ENCODE peak calls at places on chromosome 7, in eight cellular contexts. N is MM.1S, E is GM23248, B is PC-3, I is SK-N-SH, T is HCT116, Q is hepatocyte, R is GM23338. A is an unnamed sample. For H3K9me2, the result is how much of the 10 kb centered on the place peaks cover.

GRCh38 chr7:2688409-2689342 is 674 bp downstream of the AMZ1 start:
- DNase-seq in N (peak), E (peak), B (no peak), I (peak), T (no peak), Q (no peak), R (no peak), A (no peak)

GRCh38 chr7:155962191-155962967 is 150.1 kb upstream of the SHH start:
- DNase-seq in N (no peak), E (peak), B (peak), I (no peak), T (peak), Q (no peak), R (no peak), A (no peak)

GRCh38 chr7:105618016-105618296 is 36.7 kb upstream of the EFCAB10 start:
- DNase-seq in N (no peak), E (no peak), B (no peak), I (no peak), T (no peak), Q (no peak), R (no peak), A (no peak)

GRCh38 chr7:142496545-142496991 is 238.7 kb upstream of the PRSS58 start:
- DNase-seq in N (peak), E (peak), B (peak), I (peak), T (peak), Q (peak), R (peak), A (peak)

GRCh38 chr7:95822717-95823116 is 50.4 kb downstream of the DYNC1I1 start:
- DNase-seq in N (no peak), E (no peak), B (no peak), I (no peak), T (no peak), Q (no peak), R (no peak), A (no peak)

GRCh38 chr7:134547738-134548054 is 1.2 kb upstream of the AKR1B15 start:
- DNase-seq in N (peak), E (peak), B (peak), I (no peak), T (no peak), Q (peak), R (no peak), A (no peak)

GRCh38 chr7:4729266-4729665 is 46.2 kb upstream of the AP5Z1 start:
- DNase-seq in N (no peak), E (no peak), B (no peak), I (no peak), T (no peak), Q (no peak), R (no peak), A (no peak)

GRCh38 chr7:48384180-48384752 is 213.0 kb downstream of the ABCA13 start:
- DNase-seq in N (no peak), E (no peak), B (no peak), I (no peak), T (no peak), Q (no peak), R (no peak), A (no peak)

GRCh38 chr7:129827467-129827990 is 125.2 kb downstream of the UBE2H start:
- DNase-seq in N (no peak), E (no peak), B (no peak), I (no peak), T (no peak), Q (no peak), R (no peak), A (no peak)

GRCh38 chr7:7959979-7960670 is 8.5 kb upstream of the GLCCI1 start:
- DNase-seq in N (peak), E (no peak), B (no peak), I (no peak), T (no peak), Q (no peak), R (no peak), A (peak)

GRCh38 chr7:7957513-7957912 is 11.1 kb upstream of the GLCCI1 start:
- DNase-seq in N (no peak), E (no peak), B (peak), I (no peak), T (no peak), Q (no peak), R (no peak), A (no peak)

GRCh38 chr7:7953761-7954160 is 14.8 kb upstream of the GLCCI1 start:
- DNase-seq in N (no peak), E (no peak), B (no peak), I (no peak), T (no peak), Q (no peak), R (no peak), A (no peak)

DNA sequence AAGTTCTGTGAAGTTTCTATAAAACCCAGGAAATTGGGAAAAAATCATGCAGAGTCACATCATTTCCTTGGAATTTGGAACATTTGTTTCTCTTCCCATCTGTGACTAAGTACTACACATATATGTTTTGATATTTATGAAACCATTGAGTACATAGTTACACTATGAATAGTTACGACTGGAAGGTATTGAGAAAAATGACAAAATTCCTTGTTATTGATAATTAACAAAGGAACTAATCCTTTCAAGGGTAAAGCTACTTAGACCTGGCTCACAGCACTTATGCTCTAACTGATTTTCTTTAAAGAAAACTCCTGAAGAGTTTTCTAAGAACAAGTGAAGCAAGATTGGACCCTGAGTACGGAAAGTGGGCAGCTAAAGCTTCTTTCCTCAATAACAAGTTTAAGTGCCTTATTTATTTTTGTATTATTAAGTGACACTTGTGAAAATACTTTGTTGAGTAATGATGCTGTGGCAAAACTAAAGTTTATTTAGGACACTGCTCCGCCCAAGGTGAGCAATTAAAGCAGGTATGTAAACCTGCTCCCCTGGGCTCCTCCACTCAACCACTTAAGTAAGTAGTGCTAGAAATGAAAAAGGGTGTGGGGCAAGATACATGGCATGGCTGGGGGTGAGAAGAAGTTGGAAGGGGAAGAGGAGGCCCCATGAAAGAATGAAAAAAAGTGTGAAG is 11.9 kb upstream of the GLCCI1 start:
- DNase-seq in N (no peak), E (peak), B (peak), I (no peak), T (no peak), Q (no peak), R (no peak), A (no peak)
- H3K9me2 ChIP-seq in N (under half), E (under half), B (under half), I (under half), T (under half), Q (under half), R (under half), A (under half)

GRCh38 chr7:37318541-37318940 is 130.1 kb downstream of the ELMO1 start:
- DNase-seq in N (no peak), E (no peak), B (no peak), I (no peak), T (no peak), Q (no peak), R (no peak), A (no peak)

GRCh38 chr7:37315752-37316711 is 132.6 kb downstream of the ELMO1 start:
- DNase-seq in N (no peak), E (no peak), B (no peak), I (no peak), T (no peak), Q (peak), R (no peak), A (no peak)

GRCh38 chr7:37311282-37311868 is 137.3 kb downstream of the ELMO1 start:
- DNase-seq in N (no peak), E (peak), B (no peak), I (no peak), T (no peak), Q (peak), R (no peak), A (no peak)

GRCh38 chr7:37310322-37311080 is 138.2 kb downstream of the ELMO1 start:
- DNase-seq in N (no peak), E (no peak), B (no peak), I (no peak), T (no peak), Q (no peak), R (no peak), A (peak)

DNA sequence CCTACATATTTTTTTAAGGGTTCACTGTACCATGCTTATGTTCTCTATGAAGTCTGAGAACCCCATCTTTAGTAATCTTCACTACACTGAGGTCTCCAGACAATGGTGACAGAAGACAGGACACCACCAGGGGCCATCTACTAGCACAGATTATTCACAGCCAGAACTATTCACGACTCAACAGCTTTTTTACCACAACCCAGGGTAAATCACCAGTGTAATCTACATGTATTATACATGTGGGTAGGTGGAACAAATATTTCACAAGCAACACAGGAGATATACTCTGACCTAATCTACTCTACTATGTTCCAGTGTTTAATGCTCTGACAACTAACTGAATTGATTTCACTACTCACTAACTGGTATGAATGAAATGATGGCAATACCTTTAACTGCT is 136.1 kb downstream of the ELMO1 start:
- DNase-seq in N (no peak), E (no peak), B (no peak), I (no peak), T (no peak), Q (no peak), R (no peak), A (no peak)
- H3K27ac ChIP-seq in N (no peak), E (no peak), B (no peak), I (no peak), T (no peak), Q (peak), R (no peak), A (no peak)

GRCh38 chr7:128122577-128123290 is 91.5 kb upstream of the LRRC4 start:
- DNase-seq in N (no peak), E (no peak), B (no peak), I (no peak), T (no peak), Q (no peak), R (no peak), A (no peak)
- H3K4me2 ChIP-seq in N (no peak), E (no peak), B (no peak), I (no peak), T (no peak), Q (no peak), R (no peak), A (no peak)

GRCh38 chr7:1361756-1362125 is 97.5 kb downstream of the MICALL2 start:
- DNase-seq in N (no peak), E (no peak), B (no peak), I (peak), T (no peak), Q (no peak), R (no peak), A (no peak)

GRCh38 chr7:1359051-1359400 is 100.2 kb downstream of the MICALL2 start:
- DNase-seq in N (no peak), E (no peak), B (no peak), I (peak), T (no peak), Q (no peak), R (no peak), A (no peak)

GRCh38 chr7:1359681-1360485 is 99.4 kb downstream of the MICALL2 start:
- DNase-seq in N (no peak), E (no peak), B (no peak), I (no peak), T (no peak), Q (no peak), R (no peak), A (no peak)

GRCh38 chr7:1361016-1361755 is 98.1 kb downstream of the MICALL2 start:
- DNase-seq in N (no peak), E (no peak), B (no peak), I (peak), T (no peak), Q (no peak), R (no peak), A (no peak)

GRCh38 chr7:1360521-1360971 is 98.7 kb downstream of the MICALL2 start:
- DNase-seq in N (no peak), E (no peak), B (no peak), I (peak), T (no peak), Q (no peak), R (no peak), A (no peak)
- H3K9me2 ChIP-seq in N (under half), E (under half), B (under half), I (under half), T (under half), Q (under half), R (under half), A (under half)

GRCh38 chr7:92569137-92569536 is 21.1 kb downstream of the FAM133B start:
- DNase-seq in N (no peak), E (no peak), B (no peak), I (no peak), T (no peak), Q (no peak), R (no peak), A (no peak)

GRCh38 chr7:92557808-92558362 is 29.3 kb downstream of the RBM48 start:
- DNase-seq in N (no peak), E (no peak), B (no peak), I (no peak), T (no peak), Q (no peak), R (no peak), A (no peak)

GRCh38 chr7:92560602-92561001 is 29.6 kb downstream of the FAM133B start:
- DNase-seq in N (no peak), E (no peak), B (no peak), I (no peak), T (no peak), Q (no peak), R (no peak), A (no peak)

GRCh38 chr7:92567460-92567859 is 22.7 kb downstream of the FAM133B start:
- DNase-seq in N (no peak), E (peak), B (peak), I (no peak), T (no peak), Q (no peak), R (no peak), A (no peak)

GRCh38 chr7:92563345-92563744 is 26.8 kb downstream of the FAM133B start:
- DNase-seq in N (no peak), E (no peak), B (no peak), I (no peak), T (no peak), Q (no peak), R (peak), A (no peak)
- H3K27ac ChIP-seq in N (no peak), E (no peak), B (no peak), I (no peak), T (no peak), Q (no peak), R (peak), A (no peak)

DNA sequence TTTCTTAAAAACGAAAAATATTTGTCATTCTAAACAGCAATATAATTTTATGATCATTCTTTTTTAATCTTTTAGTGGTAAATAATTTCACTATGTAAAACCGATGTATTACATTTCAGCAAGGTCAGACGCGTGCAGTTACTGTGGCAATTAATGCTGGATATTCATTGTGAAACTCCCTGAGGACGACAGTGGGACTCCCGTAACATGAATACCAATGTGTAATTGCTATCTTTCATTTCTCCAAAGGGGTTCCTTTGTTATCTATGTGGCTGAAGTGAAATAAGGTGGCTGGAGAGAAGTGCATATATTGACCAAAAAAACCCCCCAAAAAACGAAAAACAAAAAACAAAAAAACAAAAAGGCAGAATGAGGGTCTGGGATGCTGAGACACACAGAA is 161.6 kb downstream of the RAPGEF5 start:
- DNase-seq in N (no peak), E (no peak), B (no peak), I (no peak), T (no peak), Q (no peak), R (no peak), A (no peak)
- H3K4me2 ChIP-seq in N (no peak), E (no peak), B (no peak), I (no peak), T (no peak), Q (no peak), R (no peak), A (no peak)

GRCh38 chr7:107726356-107727130 is 17.4 kb upstream of the CBLL1 start:
- DNase-seq in N (no peak), E (peak), B (no peak), I (no peak), T (no peak), Q (no peak), R (no peak), A (no peak)

GRCh38 chr7:107721286-107721685 is 22.7 kb upstream of the CBLL1 start:
- DNase-seq in N (no peak), E (no peak), B (no peak), I (no peak), T (no peak), Q (no peak), R (no peak), A (no peak)

GRCh38 chr7:107725138-107725740 is 18.7 kb upstream of the CBLL1 start:
- DNase-seq in N (peak), E (peak), B (peak), I (peak), T (peak), Q (peak), R (peak), A (peak)

GRCh38 chr7:107718456-107719193 is 25.3 kb upstream of the CBLL1 start:
- DNase-seq in N (no peak), E (no peak), B (peak), I (no peak), T (no peak), Q (no peak), R (no peak), A (no peak)

DNA sequence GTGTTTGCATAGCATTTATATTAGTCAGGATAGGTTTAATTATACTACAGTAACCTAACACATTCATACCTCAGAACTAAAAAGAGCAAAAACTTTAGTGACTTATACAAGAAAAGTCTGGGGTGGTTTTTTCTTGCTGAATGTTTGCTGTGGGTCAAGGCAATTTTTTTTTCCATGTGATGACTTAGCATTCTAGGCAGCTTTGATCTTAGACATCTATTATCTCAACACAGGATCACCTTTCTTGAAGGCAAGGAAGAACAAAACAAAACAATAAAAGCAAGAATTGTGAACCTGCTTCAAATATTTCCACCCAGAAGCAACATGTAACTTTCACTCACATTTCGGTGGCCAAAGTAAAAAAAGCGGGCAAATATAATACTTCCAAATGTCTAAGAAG is 20.7 kb upstream of the CBLL1 start:
- DNase-seq in N (no peak), E (no peak), B (no peak), I (no peak), T (no peak), Q (no peak), R (no peak), A (no peak)
- H3K9me2 ChIP-seq in N (under half), E (under half), B (under half), I (under half), T (under half), Q (under half), R (under half), A (under half)

GRCh38 chr7:157851501-157852067 is 514.8 kb downstream of the DNAJB6 start:
- DNase-seq in N (peak), E (no peak), B (peak), I (no peak), T (peak), Q (peak), R (no peak), A (no peak)

GRCh38 chr7:157849341-157849596 is 512.5 kb downstream of the DNAJB6 start:
- DNase-seq in N (no peak), E (no peak), B (no peak), I (no peak), T (no peak), Q (no peak), R (no peak), A (no peak)

GRCh38 chr7:157848508-157849340 is 511.9 kb downstream of the DNAJB6 start:
- DNase-seq in N (no peak), E (no peak), B (no peak), I (no peak), T (no peak), Q (no peak), R (no peak), A (no peak)

GRCh38 chr7:157849726-157850125 is 512.9 kb downstream of the DNAJB6 start:
- DNase-seq in N (no peak), E (no peak), B (no peak), I (no peak), T (no peak), Q (no peak), R (no peak), A (no peak)

DNA sequence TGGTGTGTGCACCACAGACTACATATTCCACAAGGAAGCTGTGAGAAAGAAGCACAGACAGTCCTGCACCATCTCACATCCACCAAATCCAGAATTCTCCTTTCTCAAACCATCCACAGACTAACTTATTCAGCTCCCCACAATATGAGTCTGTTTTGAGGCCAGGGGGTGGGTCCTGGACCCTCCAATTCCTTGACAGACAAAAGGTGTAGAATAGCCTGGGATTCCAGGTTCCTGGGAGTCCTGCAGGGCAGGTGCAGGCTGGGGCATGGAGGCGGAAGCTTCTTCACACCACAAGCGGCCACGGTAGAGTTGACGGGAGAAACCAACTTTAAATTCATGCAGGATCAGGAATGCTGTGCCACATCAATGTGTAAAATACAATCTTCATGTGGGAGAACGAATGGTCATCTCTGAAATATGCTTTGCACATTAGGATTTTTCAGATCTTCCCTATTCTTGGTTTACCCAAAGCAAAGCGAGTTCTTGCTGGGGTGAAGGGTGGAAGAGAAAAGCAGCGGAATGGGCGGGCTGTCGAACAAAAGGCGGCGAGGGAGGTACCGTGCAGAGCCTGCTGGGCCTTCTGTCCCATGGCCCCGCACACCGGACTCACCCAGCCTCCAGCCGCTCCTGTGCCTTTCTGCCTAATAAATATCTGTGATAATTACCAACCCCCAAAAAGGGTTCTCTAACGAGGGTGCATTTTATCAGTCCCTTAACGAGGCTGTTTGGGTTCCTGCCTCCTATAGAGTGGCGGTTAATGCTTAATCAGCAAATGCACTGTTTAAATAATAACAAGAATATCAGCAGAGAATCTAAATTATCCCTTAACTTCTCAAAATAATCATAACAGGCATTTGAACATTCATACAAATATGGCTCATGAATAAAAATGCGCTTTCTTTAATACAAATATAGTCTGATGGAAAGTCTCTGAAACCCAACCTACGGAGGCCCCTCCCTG is 514.0 kb downstream of the DNAJB6 start:
- DNase-seq in N (no peak), E (no peak), B (no peak), I (no peak), T (no peak), Q (no peak), R (no peak), A (no peak)
- H3K27ac ChIP-seq in N (no peak), E (no peak), B (no peak), I (no peak), T (no peak), Q (no peak), R (no peak), A (no peak)

GRCh38 chr7:116571552-116571951 is 46.7 kb downstream of the CAV1 start:
- DNase-seq in N (no peak), E (no peak), B (peak), I (no peak), T (no peak), Q (no peak), R (no peak), A (no peak)
- H3K4me2 ChIP-seq in N (no peak), E (peak), B (peak), I (peak), T (no peak), Q (no peak), R (no peak), A (no peak)